ENCODE peak calls at places on chromosomes 16 and 17, in four cellular contexts. T is lower leg skin, F is foreskin fibroblast, A is cardiac fibroblast. X is an unnamed sample.

GRCh38 chr17:70478883-70479282 is 309.6 kb downstream of the KCNJ2 start:
- DNase-seq in T (no peak), F (no peak), A (peak; percentile 13), X (no peak)

GRCh38 chr16:67459066-67459857 is 21.7 kb downstream of the ATP6V0D1 start:
- DNase-seq in T (no peak), F (no peak), A (peak; percentile 38), X (no peak)

GRCh38 chr17:17300624-17301568 is 2.3 kb upstream of the NT5M start:
- DNase-seq in T (no peak), F (peak; percentile 57), A (peak; percentile 54), X (no peak)

GRCh38 chr17:77361986-77362620 is 221.3 kb downstream of the SEC14L1 start:
- DNase-seq in T (peak; percentile 72), F (no peak), A (no peak), X (no peak)

GRCh38 chr17:59105852-59106462 is 723 bp downstream of the TRIM37 start:
- DNase-seq in T (peak; percentile 93), F (peak; percentile 26), A (peak; percentile 56), X (no peak)

GRCh38 chr17:2369039-2369438 is 31.7 kb downstream of the SGSM2 start:
- DNase-seq in T (no peak), F (no peak), A (peak; percentile 56), X (no peak)

GRCh38 chr17:63474174-63474913 is 2.5 kb upstream of the ACE start:
- DNase-seq in T (no peak), F (no peak), A (peak; percentile 30), X (no peak)

GRCh38 chr17:8480011-8480976 is 44.6 kb downstream of the NDEL1 start:
- DNase-seq in T (peak; percentile 84), F (no peak), A (no peak), X (no peak)

GRCh38 chr17:2174471-2175293 is 119.8 kb downstream of the HIC1 start:
- DNase-seq in T (no peak), F (peak; percentile 91), A (peak; percentile 98), X (no peak)

GRCh38 chr16:23357761-23358290 is 55.7 kb downstream of the SCNN1B start:
- DNase-seq in T (no peak), F (no peak), A (no peak), X (no peak)

GRCh38 chr16:17161034-17161433 is 309.7 kb downstream of the XYLT1 start:
- DNase-seq in T (no peak), F (no peak), A (no peak), X (no peak)

GRCh38 chr17:327971-328370 is 24.6 kb downstream of the RPH3AL start:
- DNase-seq in T (no peak), F (no peak), A (no peak), X (no peak)

GRCh38 chr17:3667366-3668278 is 756 bp downstream of the TAX1BP3 start:
- DNase-seq in T (peak; percentile 97), F (peak; percentile 94), A (peak; percentile 97), X (peak; percentile 46)

DNA sequence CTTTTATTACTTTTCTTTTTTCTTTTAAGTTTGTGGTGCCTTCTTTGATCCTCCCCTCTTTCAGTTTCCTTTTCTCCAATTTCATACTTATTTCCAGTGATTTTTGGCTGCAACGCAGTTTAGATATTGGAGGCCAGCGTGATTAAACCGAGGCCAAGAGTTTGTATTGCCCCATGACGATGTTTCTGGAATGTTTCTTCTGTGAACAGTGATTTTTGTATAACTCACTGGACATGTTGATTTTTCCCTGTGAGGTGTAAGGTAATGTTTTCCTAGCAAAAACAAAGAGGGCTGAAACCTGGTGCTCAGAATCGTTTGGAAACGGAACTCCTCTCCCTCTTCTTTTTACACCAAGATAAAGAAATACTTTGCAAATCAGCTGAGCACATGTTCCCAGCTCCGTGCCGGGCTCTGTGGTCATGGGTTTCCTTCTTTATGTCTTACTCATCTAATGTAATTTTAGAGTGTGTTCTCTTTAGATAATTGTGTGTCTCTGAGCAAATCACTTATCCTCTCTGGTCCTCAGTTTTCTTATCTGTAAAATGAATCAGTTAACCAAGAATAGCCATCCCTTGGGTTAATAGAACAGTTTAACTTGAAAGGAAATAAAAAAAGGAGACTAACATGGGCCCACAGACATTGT is 344.4 kb downstream of the WWOX start:
- DNase-seq in T (no peak), F (no peak), A (peak; percentile 18), X (no peak)
- H3K4me3 ChIP-seq in T (no peak overlapping the region), F (no peak overlapping the region), A (no peak overlapping the region), X (no peak overlapping the region)

GRCh38 chr17:74749262-74750038 is 1.0 kb downstream of the NHERF1 start:
- DNase-seq in T (no peak), F (no peak), A (no peak), X (no peak)

GRCh38 chr17:74748279-74748528 is 224 bp upstream of the NHERF1 start:
- DNase-seq in T (no peak), F (no peak), A (no peak), X (no peak)

GRCh38 chr17:74750039-74750326 is 1.6 kb downstream of the NHERF1 start:
- DNase-seq in T (no peak), F (no peak), A (no peak), X (no peak)

GRCh38 chr17:74746922-74747321 is 1.5 kb upstream of the NHERF1 start:
- DNase-seq in T (no peak), F (no peak), A (peak; percentile 33), X (no peak)

DNA sequence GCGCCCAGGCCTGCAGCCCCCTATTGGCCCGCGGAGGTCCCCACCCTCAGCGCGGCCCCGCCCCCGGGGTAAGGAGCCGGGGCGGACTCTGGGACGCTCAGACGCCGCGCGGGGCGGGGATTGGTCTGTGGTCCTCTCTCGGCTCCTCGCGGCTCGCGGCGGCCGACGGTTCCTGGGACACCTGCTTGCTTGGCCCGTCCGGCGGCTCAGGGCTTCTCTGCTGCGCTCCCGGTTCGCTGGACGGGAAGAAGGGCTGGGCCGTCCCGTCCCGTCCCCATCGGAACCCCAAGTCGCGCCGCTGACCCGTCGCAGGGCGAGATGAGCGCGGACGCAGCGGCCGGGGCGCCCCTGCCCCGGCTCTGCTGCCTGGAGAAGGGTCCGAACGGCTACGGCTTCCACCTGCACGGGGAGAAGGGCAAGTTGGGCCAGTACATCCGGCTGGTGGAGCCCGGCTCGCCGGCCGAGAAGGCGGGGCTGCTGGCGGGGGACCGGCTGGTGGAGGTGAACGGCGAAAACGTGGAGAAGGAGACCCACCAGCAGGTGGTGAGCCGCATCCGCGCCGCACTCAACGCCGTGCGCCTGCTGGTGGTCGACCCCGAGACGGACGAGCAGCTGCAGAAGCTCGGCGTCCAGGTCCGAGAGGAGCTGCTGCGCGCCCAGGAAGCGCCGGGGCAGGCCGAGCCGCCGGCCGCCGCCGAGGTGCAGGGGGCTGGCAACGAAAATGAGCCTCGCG is at the start of gene NHERF1:
- DNase-seq in T (peak; percentile 98), F (peak; percentile 93), A (peak; percentile 93), X (peak; percentile 40)
- TF ChIP-seq CTCF in T (no peak), F (no peak), A (no peak), X (no peak)

GRCh38 chr17:7014261-7014994 is 2.0 kb downstream of the RNASEK start:
- DNase-seq in T (peak; percentile 99), F (peak; percentile 98), A (peak; percentile 99), X (peak; percentile 71)

GRCh38 chr17:7007143-7007542 is 5.3 kb upstream of the RNASEK start:
- DNase-seq in T (no peak), F (no peak), A (no peak), X (no peak)

GRCh38 chr17:7011942-7012254 is 526 bp upstream of the RNASEK start:
- DNase-seq in T (no peak), F (no peak), A (no peak), X (no peak)

GRCh38 chr17:7011415-7011814 is 1.0 kb upstream of the RNASEK start:
- DNase-seq in T (no peak), F (no peak), A (no peak), X (no peak)

GRCh38 chr17:7010523-7010922 is 1.9 kb upstream of the RNASEK start:
- DNase-seq in T (no peak), F (no peak), A (no peak), X (no peak)
- H3K4me3 ChIP-seq in T (no peak overlapping the region), F (peak overlapping the region; percentile 89), A (no peak overlapping the region), X (peak overlapping the region; percentile 88)

GRCh38 chr17:40178021-40178601 is 841 bp downstream of the RAPGEFL1 start:
- DNase-seq in T (no peak), F (no peak), A (no peak), X (no peak)
- TF ChIP-seq CTCF in T (no peak), F (no peak), A (no peak), X (no peak)

GRCh38 chr16:79751785-79752184 is 151.2 kb upstream of the MAF start:
- DNase-seq in T (peak; percentile 87), F (no peak), A (peak; percentile 82), X (no peak)
- H3K4me3 ChIP-seq in T (no peak overlapping the region), F (no peak overlapping the region), A (no peak overlapping the region), X (no peak overlapping the region)

DNA sequence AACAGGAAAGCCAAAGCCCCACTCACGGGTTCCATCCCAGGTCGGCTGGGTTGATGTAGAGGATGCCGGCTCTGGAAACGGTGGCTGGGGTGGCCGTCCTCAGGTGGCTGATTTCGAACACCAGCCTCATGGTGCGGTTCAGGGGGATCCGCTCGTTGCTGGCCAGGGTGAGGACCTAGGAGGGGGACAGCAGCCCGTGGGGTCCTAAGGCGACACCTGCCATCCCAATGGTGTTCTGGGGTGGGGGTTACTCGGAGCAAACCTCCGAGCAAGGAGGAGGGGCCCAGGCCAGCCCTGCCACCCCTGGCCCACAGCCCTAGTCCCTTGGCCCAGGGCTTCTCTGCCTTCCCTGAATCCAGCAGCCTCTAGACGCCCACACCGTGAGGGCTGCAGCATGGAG is 86.5 kb downstream of the DNAH17 start:
- DNase-seq in T (no peak), F (no peak), A (no peak), X (no peak)
- TF ChIP-seq CTCF in T (no peak), F (no peak), A (no peak), X (no peak)

GRCh38 chr16:3687792-3688191 is 29.5 kb downstream of the TRAP1 start:
- DNase-seq in T (no peak), F (no peak), A (no peak), X (no peak)

GRCh38 chr16:3689731-3690130 is 27.6 kb downstream of the TRAP1 start:
- DNase-seq in T (no peak), F (no peak), A (no peak), X (no peak)

GRCh38 chr16:3691778-3692177 is 25.5 kb downstream of the TRAP1 start:
- DNase-seq in T (no peak), F (no peak), A (no peak), X (no peak)

GRCh38 chr16:3690470-3690918 is 26.8 kb downstream of the TRAP1 start:
- DNase-seq in T (peak; percentile 98), F (peak; percentile 92), A (peak; percentile 97), X (peak; percentile 91)

DNA sequence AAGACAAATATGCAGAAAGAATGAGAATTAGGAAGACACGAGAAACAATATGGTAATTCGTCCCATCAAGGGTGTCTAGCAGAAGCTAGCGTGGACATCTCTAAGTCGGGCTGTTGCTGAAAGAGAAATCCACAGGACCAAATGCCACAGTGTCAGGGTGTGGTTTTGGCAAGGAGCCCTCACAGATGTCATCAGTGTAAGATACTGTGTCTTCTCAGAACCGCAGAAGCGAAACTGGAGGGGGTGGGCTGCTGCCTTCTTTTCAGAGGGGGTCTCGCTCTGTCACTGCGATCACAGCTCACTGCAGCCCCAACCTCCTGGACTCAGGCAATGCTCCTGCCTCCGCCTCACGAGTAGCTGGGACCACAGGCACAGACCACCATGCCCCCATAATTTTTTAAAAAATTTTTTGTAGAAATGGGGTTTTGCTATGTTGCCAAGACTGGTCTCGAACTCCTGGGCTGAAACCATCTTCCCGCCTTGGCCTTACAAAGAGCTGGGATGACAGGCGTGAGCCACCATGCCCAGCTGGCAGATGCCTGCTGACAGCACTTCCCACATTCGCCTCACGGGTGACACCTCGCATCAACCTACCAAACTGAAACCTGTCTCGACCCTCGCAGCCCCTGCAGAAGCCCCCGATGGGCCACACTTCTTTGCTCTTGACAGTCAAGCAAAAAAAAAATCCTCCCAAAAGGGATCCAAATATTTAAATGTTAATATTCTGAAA is 26.2 kb downstream of the TRAP1 start:
- DNase-seq in T (peak; percentile 90), F (peak; percentile 25), A (peak; percentile 15), X (peak; percentile 41)
- H3K4me3 ChIP-seq in T (no peak overlapping the region), F (peak overlapping the region; percentile 47), A (peak overlapping the region; percentile 39), X (peak overlapping the region; percentile 1)

X was measured in HFF-Myc.